ENCODE peak calls at places on chromosomes 5 and 9, in eight cellular contexts. O, L, K, Z, R, Q, A and V are unnamed samples.

GRCh38 chr5:81852277-81853004 is 101.5 kb upstream of the SSBP2 start:
- DNase-seq in O (peak; percentile 29), L (peak; percentile 65), K (no peak), Z (no peak), R (peak; percentile 33), Q (no peak), A (peak; percentile 36), V (peak; percentile 61)

GRCh38 chr5:94522099-94522498 is 96.3 kb downstream of the KIAA0825 start:
- DNase-seq in O (no peak), L (no peak), K (no peak), Z (no peak), R (no peak), Q (no peak), A (peak; percentile 22), V (no peak)

GRCh38 chr5:36666304-36666703 is 59.9 kb downstream of the SLC1A3 start:
- DNase-seq in O (no peak), L (no peak), K (no peak), Z (no peak), R (no peak), Q (no peak), A (no peak), V (no peak)

GRCh38 chr5:2742921-2743679 is 8.4 kb downstream of the IRX2 start:
- DNase-seq in O (no peak), L (peak; percentile 61), K (no peak), Z (no peak), R (no peak), Q (no peak), A (peak; percentile 58), V (no peak)

GRCh38 chr5:42894057-42894456 is 82.4 kb upstream of the SELENOP start:
- DNase-seq in O (no peak), L (peak; percentile 54), K (no peak), Z (no peak), R (peak; percentile 27), Q (no peak), A (no peak), V (no peak)

GRCh38 chr5:82164957-82165698 is 113.0 kb downstream of the RPS23 start:
- DNase-seq in O (no peak), L (peak; percentile 49), K (no peak), Z (no peak), R (no peak), Q (peak; percentile 80), A (peak; percentile 34), V (peak; percentile 73)

GRCh38 chr5:139382781-139383180 is 316 bp downstream of the SLC23A1 start:
- DNase-seq in O (no peak), L (no peak), K (no peak), Z (no peak), R (no peak), Q (no peak), A (no peak), V (no peak)

GRCh38 chr5:120304653-120305052 is 159.4 kb upstream of the PRR16 start:
- DNase-seq in O (no peak), L (no peak), K (peak; percentile 77), Z (no peak), R (no peak), Q (peak; percentile 92), A (peak; percentile 65), V (peak; percentile 86)

GRCh38 chr5:171152382-171152781 is 156.7 kb upstream of the TLX3 start:
- DNase-seq in O (no peak), L (peak; percentile 6), K (no peak), Z (no peak), R (no peak), Q (peak; percentile 4), A (peak; percentile 37), V (peak; percentile 10)

GRCh38 chr9:27714388-27714787 is 141.1 kb upstream of the C9orf72 start:
- DNase-seq in O (no peak), L (no peak), K (no peak), Z (no peak), R (no peak), Q (no peak), A (no peak), V (no peak)

GRCh38 chr5:53507013-53507412 is 26.6 kb downstream of the FST start:
- DNase-seq in O (no peak), L (no peak), K (no peak), Z (no peak), R (no peak), Q (no peak), A (no peak), V (no peak)

GRCh38 chr5:73902327-73903051 is 276.5 kb downstream of the ARHGEF28 start:
- DNase-seq in O (no peak), L (peak; percentile 65), K (no peak), Z (peak; percentile 28), R (no peak), Q (no peak), A (peak; percentile 77), V (peak; percentile 42)

GRCh38 chr5:55864606-55865541 is 13.7 kb downstream of the IL31RA start:
- DNase-seq in O (no peak), L (no peak), K (no peak), Z (no peak), R (no peak), Q (no peak), A (no peak), V (no peak)

GRCh38 chr5:520850-521226 is 3.4 kb downstream of the SLC9A3 start:
- DNase-seq in O (no peak), L (no peak), K (no peak), Z (no peak), R (no peak), Q (no peak), A (no peak), V (no peak)

GRCh38 chr5:37983463-37983862 is 143.6 kb upstream of the GDNF start:
- DNase-seq in O (no peak), L (no peak), K (no peak), Z (no peak), R (no peak), Q (no peak), A (no peak), V (no peak)

GRCh38 chr5:165928971-165929370 is 2362.5 kb upstream of the WWC1 start:
- DNase-seq in O (no peak), L (no peak), K (no peak), Z (no peak), R (no peak), Q (no peak), A (no peak), V (no peak)

GRCh38 chr9:18580146-18580545 is 106.2 kb downstream of the ADAMTSL1 start:
- DNase-seq in O (no peak), L (no peak), K (no peak), Z (no peak), R (no peak), Q (no peak), A (no peak), V (peak; percentile 18)

GRCh38 chr5:53965459-53965858 is 344.9 kb downstream of the ARL15 start:
- DNase-seq in O (no peak), L (no peak), K (no peak), Z (no peak), R (no peak), Q (peak; percentile 56), A (peak; percentile 25), V (peak; percentile 69)

GRCh38 chr5:143931389-143931984 is 119.5 kb downstream of the HMHB1 start:
- DNase-seq in O (no peak), L (peak; percentile 2), K (no peak), Z (no peak), R (no peak), Q (no peak), A (no peak), V (no peak)

GRCh38 chr9:133437753-133438531 is 15.8 kb downstream of the ADAMTS13 start:
- DNase-seq in O (no peak), L (no peak), K (no peak), Z (no peak), R (no peak), Q (no peak), A (no peak), V (no peak)

GRCh38 chr5:7094626-7095025 is 301.3 kb upstream of the ADCY2 start:
- DNase-seq in O (no peak), L (peak; percentile 79), K (no peak), Z (peak; percentile 6), R (no peak), Q (no peak), A (no peak), V (no peak)

DNA sequence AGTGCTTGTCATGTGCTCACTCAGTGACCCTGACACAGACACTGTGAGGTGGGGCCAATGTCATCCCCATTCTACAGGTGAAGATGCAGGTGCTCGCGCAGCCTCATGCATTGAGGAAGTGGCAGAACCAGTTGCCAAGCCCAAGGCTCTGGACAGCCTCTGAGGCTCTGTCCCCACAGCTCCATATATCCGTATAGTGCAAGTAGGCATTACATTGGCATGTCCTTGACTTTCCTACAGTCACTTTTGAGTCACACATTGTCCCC is 58.8 kb upstream of the ANGPTL2 start:
- DNase-seq in O (no peak), L (no peak), K (no peak), Z (no peak), R (no peak), Q (no peak), A (no peak), V (no peak)
- H3K4me3 ChIP-seq in O (no peak overlapping the region), L (no peak overlapping the region), K (no peak overlapping the region), Z (no peak overlapping the region), R (no peak overlapping the region), Q (no peak overlapping the region), A (no peak overlapping the region), V (no peak overlapping the region)

DNA sequence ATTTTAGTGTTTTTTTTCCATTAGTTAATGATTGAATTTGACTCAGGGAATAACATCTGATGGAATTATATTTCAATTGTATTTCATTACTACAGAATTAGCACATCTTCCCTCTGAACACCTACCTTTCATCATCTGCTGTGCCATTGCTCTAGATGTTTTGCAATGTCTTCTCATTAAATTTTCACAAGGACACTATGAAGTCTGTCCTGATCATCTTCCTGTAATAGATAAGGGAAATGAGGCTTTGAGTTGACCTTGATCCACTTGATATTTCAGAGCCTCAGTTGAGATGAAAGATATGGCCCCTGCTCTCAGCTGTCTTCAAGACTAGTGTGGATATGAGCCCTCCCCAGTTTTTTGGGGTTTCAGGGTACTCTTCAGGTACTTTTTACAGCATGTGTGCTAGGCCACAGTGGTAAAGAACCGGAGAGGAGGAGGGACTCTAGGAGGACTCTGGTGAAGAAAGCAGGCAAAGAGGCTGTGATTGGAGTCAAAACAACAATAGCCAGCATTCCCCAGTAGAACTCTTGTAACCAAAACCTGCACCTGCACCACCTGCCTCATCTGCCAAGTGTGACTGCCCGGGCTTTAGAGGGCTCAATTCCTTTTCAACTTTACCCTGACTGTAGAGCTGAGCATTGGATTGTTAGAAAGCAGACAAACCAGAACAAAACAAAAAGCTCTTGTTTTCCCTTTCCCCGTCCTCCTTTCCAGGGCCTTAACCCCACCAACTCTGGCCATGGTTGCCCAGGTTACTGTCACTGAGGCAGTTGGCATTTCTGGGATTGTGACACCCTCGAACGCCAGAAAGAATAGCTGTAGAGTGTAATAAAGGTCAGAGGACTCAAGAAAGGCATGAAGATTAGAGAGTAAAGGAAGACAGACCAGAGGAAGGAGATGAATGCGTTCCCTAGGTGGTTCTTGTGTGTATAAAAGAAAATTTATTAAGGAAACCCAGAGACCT is 56.3 kb downstream of the ERAP1 start:
- DNase-seq in O (no peak), L (no peak), K (no peak), Z (no peak), R (no peak), Q (no peak), A (no peak), V (no peak)
- H3K4me3 ChIP-seq in O (no peak overlapping the region), L (no peak overlapping the region), K (no peak overlapping the region), Z (no peak overlapping the region), R (no peak overlapping the region), Q (no peak overlapping the region), A (no peak overlapping the region), V (no peak overlapping the region)

GRCh38 chr9:118515947-118516346 is 811.7 kb downstream of the TLR4 start:
- DNase-seq in O (no peak), L (no peak), K (no peak), Z (no peak), R (no peak), Q (no peak), A (no peak), V (no peak)
- H3K4me3 ChIP-seq in O (no peak overlapping the region), L (no peak overlapping the region), K (no peak overlapping the region), Z (no peak overlapping the region), R (no peak overlapping the region), Q (no peak overlapping the region), A (no peak overlapping the region), V (no peak overlapping the region)

GRCh38 chr5:178941361-178941760 is 363 bp downstream of the ZNF454 start:
- DNase-seq in O (no peak), L (no peak), K (no peak), Z (no peak), R (peak; percentile 39), Q (no peak), A (peak; percentile 54), V (peak; percentile 13)
- H3K4me3 ChIP-seq in O (peak overlapping the region; percentile 60), L (no peak overlapping the region), K (peak overlapping the region; percentile 53), Z (peak overlapping the region; percentile 89), R (peak overlapping the region; percentile 74), Q (peak overlapping the region; percentile 67), A (peak overlapping the region; percentile 76), V (peak overlapping the region; percentile 70)